ENCODE peak calls at places on chromosomes 3 and 15, in eight cellular contexts. D is psoas muscle, L is A172, Y is GM10248, V is neural progenitor cell, O is NCI-H2081, M is Peyer's patch, C is HCEC 1CT. T is an unnamed sample.

GRCh38 chr15:90213818-90214204 is 12.7 kb downstream of the SEMA4B start:
- DNase-seq in D (no peak), L (no peak), Y (no peak), V (no peak), O (no peak), M (no peak), C (no peak), T (no peak)

GRCh38 chr3:128736598-128736997 is 10.6 kb downstream of the RAB7A start:
- DNase-seq in D (no peak), L (no peak), Y (no peak), V (no peak), O (no peak), M (no peak), C (peak), T (no peak)

GRCh38 chr3:123480428-123480827 is 31.5 kb upstream of the ADCY5 start:
- DNase-seq in D (no peak), L (no peak), Y (peak), V (no peak), O (no peak), M (no peak), C (no peak), T (no peak)

GRCh38 chr3:148218222-148218621 is 479.5 kb upstream of the AGTR1 start:
- DNase-seq in D (no peak), L (no peak), Y (no peak), V (no peak), O (no peak), M (no peak), C (no peak), T (no peak)

GRCh38 chr3:127254001-127254400 is 33.8 kb downstream of the PRR20G start:
- DNase-seq in D (no peak), L (no peak), Y (no peak), V (no peak), O (no peak), M (no peak), C (no peak), T (no peak)

GRCh38 chr3:77320514-77320913 is 280.6 kb downstream of the ROBO2 start:
- DNase-seq in D (no peak), L (no peak), Y (no peak), V (peak), O (no peak), M (no peak), C (peak), T (no peak)

GRCh38 chr3:141058996-141059395 is 7.8 kb downstream of the SPSB4 start:
- DNase-seq in D (no peak), L (no peak), Y (no peak), V (no peak), O (no peak), M (no peak), C (no peak), T (no peak)

GRCh38 chr3:186464424-186465093 is 79.6 kb downstream of the CRYGS start:
- DNase-seq in D (no peak), L (no peak), Y (no peak), V (no peak), O (no peak), M (no peak), C (peak), T (no peak)

GRCh38 chr3:10352146-10352911 is 31.4 kb upstream of the SEC13 start:
- DNase-seq in D (peak), L (peak), Y (no peak), V (no peak), O (no peak), M (peak), C (peak), T (no peak)

GRCh38 chr15:44194397-44195150 is 497 bp downstream of the FRMD5 start:
- DNase-seq in D (no peak), L (peak), Y (peak), V (no peak), O (peak), M (peak), C (peak), T (peak)

GRCh38 chr15:84057714-84058331 is 177.8 kb upstream of the GOLGA6L4 start:
- DNase-seq in D (no peak), L (no peak), Y (no peak), V (no peak), O (no peak), M (no peak), C (no peak), T (no peak)

GRCh38 chr15:45121706-45122417 is 7.7 kb downstream of the DUOXA2 start:
- DNase-seq in D (no peak), L (peak), Y (no peak), V (no peak), O (no peak), M (no peak), C (peak), T (no peak)